ENCODE peak calls at places on chromosomes 13 and 19, in nine cellular contexts. One of them, this sample, is unnamed. For H3K36me3, the result is how much of the 10 kb centered on the place peaks cover.

GRCh38 chr19:7748171-7748570 is 837 bp upstream of the CD209 start:
- DNase-seq in heart left ventricle: no peak
- DNase-seq in K562: no peak
- DNase-seq in stomach: no peak
- DNase-seq in esophagus muscularis mucosa: no peak
- DNase-seq in sigmoid colon: no peak
- DNase-seq in endothelial cell of umbilical vein: no peak
- DNase-seq in uterus: no peak
- DNase-seq in tibial nerve: no peak
- DNase-seq in this sample: no peak

GRCh38 chr19:55171440-55171839 is 5.0 kb upstream of the DNAAF3 start:
- DNase-seq in heart left ventricle: no peak
- DNase-seq in tibial nerve: no peak
- DNase-seq in uterus: no peak
- DNase-seq in stomach: no peak
- DNase-seq in esophagus muscularis mucosa: no peak
- DNase-seq in K562: no peak
- DNase-seq in endothelial cell of umbilical vein: no peak
- DNase-seq in sigmoid colon: no peak
- DNase-seq in this sample: no peak

GRCh38 chr13:34822681-34823080 is 119.4 kb upstream of the NBEA start:
- DNase-seq in tibial nerve: no peak
- DNase-seq in stomach: no peak
- DNase-seq in K562: no peak
- DNase-seq in heart left ventricle: no peak
- DNase-seq in sigmoid colon: no peak
- DNase-seq in uterus: no peak
- DNase-seq in esophagus muscularis mucosa: no peak
- DNase-seq in endothelial cell of umbilical vein: no peak
- DNase-seq in this sample: no peak

GRCh38 chr13:112572408-112572807 is 15.5 kb downstream of the TUBGCP3 start:
- DNase-seq in sigmoid colon: no peak
- DNase-seq in esophagus muscularis mucosa: peak
- DNase-seq in tibial nerve: no peak
- DNase-seq in uterus: no peak
- DNase-seq in heart left ventricle: no peak
- DNase-seq in K562: no peak
- DNase-seq in stomach: no peak
- DNase-seq in endothelial cell of umbilical vein: no peak
- DNase-seq in this sample: no peak

GRCh38 chr13:60226507-60226906 is 62.8 kb upstream of the DIAPH3 start:
- DNase-seq in tibial nerve: no peak
- DNase-seq in uterus: no peak
- DNase-seq in endothelial cell of umbilical vein: peak
- DNase-seq in K562: peak
- DNase-seq in esophagus muscularis mucosa: no peak
- DNase-seq in stomach: no peak
- DNase-seq in sigmoid colon: no peak
- DNase-seq in heart left ventricle: no peak
- DNase-seq in this sample: no peak

GRCh38 chr13:36345438-36346221 is 564 bp downstream of the SPART start:
- DNase-seq in esophagus muscularis mucosa: peak
- DNase-seq in sigmoid colon: peak
- DNase-seq in tibial nerve: peak
- DNase-seq in stomach: peak
- DNase-seq in heart left ventricle: peak
- DNase-seq in uterus: peak
- DNase-seq in K562: peak
- DNase-seq in endothelial cell of umbilical vein: peak
- DNase-seq in this sample: no peak

GRCh38 chr13:37868691-37869505 is 674 bp downstream of the TRPC4 start:
- DNase-seq in tibial nerve: no peak
- DNase-seq in stomach: no peak
- DNase-seq in heart left ventricle: no peak
- DNase-seq in sigmoid colon: no peak
- DNase-seq in endothelial cell of umbilical vein: peak
- DNase-seq in esophagus muscularis mucosa: no peak
- DNase-seq in uterus: no peak
- DNase-seq in K562: no peak
- DNase-seq in this sample: no peak

GRCh38 chr19:35801828-35802227 is 10.8 kb downstream of the PRODH2 start:
- DNase-seq in K562: no peak
- DNase-seq in tibial nerve: no peak
- DNase-seq in endothelial cell of umbilical vein: no peak
- DNase-seq in stomach: no peak
- DNase-seq in heart left ventricle: no peak
- DNase-seq in sigmoid colon: no peak
- DNase-seq in esophagus muscularis mucosa: no peak
- DNase-seq in uterus: no peak
- DNase-seq in this sample: no peak

GRCh38 chr19:12521996-12522395 is 29.3 kb downstream of the ZNF564 start:
- DNase-seq in uterus: no peak
- DNase-seq in heart left ventricle: no peak
- DNase-seq in tibial nerve: no peak
- DNase-seq in stomach: no peak
- DNase-seq in esophagus muscularis mucosa: no peak
- DNase-seq in endothelial cell of umbilical vein: no peak
- DNase-seq in sigmoid colon: no peak
- DNase-seq in K562: peak
- DNase-seq in this sample: no peak

GRCh38 chr19:9144920-9145319 is 4.7 kb downstream of the ZNF317 start:
- DNase-seq in sigmoid colon: no peak
- DNase-seq in uterus: no peak
- DNase-seq in stomach: no peak
- DNase-seq in tibial nerve: no peak
- DNase-seq in endothelial cell of umbilical vein: no peak
- DNase-seq in heart left ventricle: no peak
- DNase-seq in esophagus muscularis mucosa: no peak
- DNase-seq in K562: no peak
- DNase-seq in this sample: no peak

GRCh38 chr19:33554391-33554790 is 32.8 kb upstream of the PEPD start:
- DNase-seq in stomach: no peak
- DNase-seq in esophagus muscularis mucosa: no peak
- DNase-seq in sigmoid colon: no peak
- DNase-seq in tibial nerve: no peak
- DNase-seq in heart left ventricle: no peak
- DNase-seq in endothelial cell of umbilical vein: no peak
- DNase-seq in K562: no peak
- DNase-seq in uterus: no peak
- DNase-seq in this sample: no peak

GRCh38 chr19:15401397-15401710 is 17.4 kb downstream of the AKAP8L start:
- DNase-seq in tibial nerve: no peak
- DNase-seq in heart left ventricle: no peak
- DNase-seq in endothelial cell of umbilical vein: no peak
- DNase-seq in K562: no peak
- DNase-seq in sigmoid colon: no peak
- DNase-seq in uterus: no peak
- DNase-seq in esophagus muscularis mucosa: no peak
- DNase-seq in stomach: no peak
- DNase-seq in this sample: no peak

GRCh38 chr13:30752201-30752797 is 17.0 kb downstream of the ALOX5AP start:
- DNase-seq in uterus: no peak
- DNase-seq in esophagus muscularis mucosa: no peak
- DNase-seq in sigmoid colon: no peak
- DNase-seq in tibial nerve: no peak
- DNase-seq in endothelial cell of umbilical vein: no peak
- DNase-seq in K562: no peak
- DNase-seq in stomach: no peak
- DNase-seq in heart left ventricle: peak
- DNase-seq in this sample: no peak

GRCh38 chr19:8257052-8257443 is 47.9 kb downstream of the CERS4 start:
- DNase-seq in heart left ventricle: no peak
- DNase-seq in uterus: no peak
- DNase-seq in sigmoid colon: no peak
- DNase-seq in endothelial cell of umbilical vein: no peak
- DNase-seq in stomach: no peak
- DNase-seq in esophagus muscularis mucosa: no peak
- DNase-seq in tibial nerve: no peak
- DNase-seq in K562: peak
- DNase-seq in this sample: no peak

GRCh38 chr13:28753208-28753892 is 34.6 kb upstream of the SLC46A3 start:
- DNase-seq in endothelial cell of umbilical vein: peak
- DNase-seq in uterus: no peak
- DNase-seq in esophagus muscularis mucosa: peak
- DNase-seq in K562: no peak
- DNase-seq in sigmoid colon: peak
- DNase-seq in tibial nerve: peak
- DNase-seq in heart left ventricle: peak
- DNase-seq in stomach: peak
- DNase-seq in this sample: no peak

GRCh38 chr19:11279505-11280236 is 16.3 kb upstream of the TSPAN16 start:
- DNase-seq in tibial nerve: no peak
- DNase-seq in endothelial cell of umbilical vein: no peak
- DNase-seq in uterus: no peak
- DNase-seq in esophagus muscularis mucosa: no peak
- DNase-seq in sigmoid colon: no peak
- DNase-seq in stomach: no peak
- DNase-seq in K562: no peak
- DNase-seq in heart left ventricle: no peak
- DNase-seq in this sample: no peak

GRCh38 chr19:32642771-32643170 is 32.2 kb downstream of the ANKRD27 start:
- DNase-seq in uterus: no peak
- DNase-seq in K562: no peak
- DNase-seq in esophagus muscularis mucosa: no peak
- DNase-seq in stomach: no peak
- DNase-seq in endothelial cell of umbilical vein: no peak
- DNase-seq in sigmoid colon: no peak
- DNase-seq in tibial nerve: no peak
- DNase-seq in heart left ventricle: no peak
- DNase-seq in this sample: no peak

GRCh38 chr13:75494491-75494890 is 12.5 kb upstream of the TBC1D4 start:
- DNase-seq in K562: no peak
- DNase-seq in tibial nerve: no peak
- DNase-seq in sigmoid colon: no peak
- DNase-seq in esophagus muscularis mucosa: no peak
- DNase-seq in uterus: no peak
- DNase-seq in stomach: no peak
- DNase-seq in heart left ventricle: no peak
- DNase-seq in endothelial cell of umbilical vein: no peak
- DNase-seq in this sample: no peak

GRCh38 chr13:41547253-41548000 is 90.1 kb downstream of the RGCC start:
- DNase-seq in esophagus muscularis mucosa: peak
- DNase-seq in stomach: no peak
- DNase-seq in K562: no peak
- DNase-seq in endothelial cell of umbilical vein: no peak
- DNase-seq in sigmoid colon: peak
- DNase-seq in tibial nerve: peak
- DNase-seq in uterus: peak
- DNase-seq in heart left ventricle: peak
- DNase-seq in this sample: no peak

GRCh38 chr19:1252818-1253513 is 4.6 kb downstream of the MIDN start:
- DNase-seq in esophagus muscularis mucosa: peak
- DNase-seq in sigmoid colon: peak
- DNase-seq in heart left ventricle: peak
- DNase-seq in stomach: peak
- DNase-seq in endothelial cell of umbilical vein: peak
- DNase-seq in K562: no peak
- DNase-seq in tibial nerve: peak
- DNase-seq in uterus: peak
- DNase-seq in this sample: peak

GRCh38 chr19:18995804-18996241 is 37.5 kb downstream of the SUGP2 start:
- DNase-seq in sigmoid colon: peak
- DNase-seq in heart left ventricle: no peak
- DNase-seq in endothelial cell of umbilical vein: peak
- DNase-seq in tibial nerve: no peak
- DNase-seq in esophagus muscularis mucosa: no peak
- DNase-seq in uterus: peak
- DNase-seq in K562: peak
- DNase-seq in stomach: peak
- DNase-seq in this sample: no peak

DNA sequence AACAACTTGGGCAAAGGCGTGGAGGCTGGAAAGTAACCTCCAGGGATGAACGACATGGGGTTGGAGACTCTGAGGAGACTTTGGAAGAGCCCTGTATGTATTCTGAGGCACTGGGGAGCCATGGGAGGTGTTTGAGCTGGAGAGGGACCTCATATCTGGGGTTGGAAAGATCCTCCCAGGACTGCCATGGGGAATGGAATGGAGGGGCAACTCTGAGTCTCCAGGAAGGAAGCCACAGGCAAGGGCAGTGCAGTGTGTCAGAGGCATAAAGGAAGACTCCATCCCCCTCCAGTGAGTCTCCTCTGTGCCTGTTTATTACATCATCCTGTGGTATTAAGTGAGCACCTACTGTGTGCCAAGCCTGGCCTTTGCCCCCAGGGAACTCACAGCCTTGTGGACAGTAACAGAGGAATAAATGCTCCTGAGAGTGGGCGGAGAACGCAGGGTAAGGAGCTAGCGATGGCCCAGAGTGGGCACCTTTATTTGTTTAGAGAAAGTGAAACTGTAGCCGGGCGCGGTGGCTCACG is 7.7 kb downstream of the PEAK3 start:
- DNase-seq in sigmoid colon: no peak
- DNase-seq in tibial nerve: no peak
- DNase-seq in K562: no peak
- DNase-seq in stomach: no peak
- DNase-seq in endothelial cell of umbilical vein: no peak
- DNase-seq in uterus: no peak
- DNase-seq in esophagus muscularis mucosa: no peak
- DNase-seq in heart left ventricle: no peak
- DNase-seq in this sample: no peak
- TF ChIP-seq POLR2A in sigmoid colon: no peak
- TF ChIP-seq POLR2A in tibial nerve: no peak
- TF ChIP-seq POLR2A in K562: no peak
- TF ChIP-seq POLR2A in stomach: no peak
- TF ChIP-seq POLR2A in endothelial cell of umbilical vein: no peak
- TF ChIP-seq POLR2A in uterus: no peak
- TF ChIP-seq POLR2A in esophagus muscularis mucosa: no peak
- TF ChIP-seq POLR2A in heart left ventricle: no peak
- TF ChIP-seq POLR2A in this sample: no peak

GRCh38 chr19:3643592-3644313 is 17.2 kb upstream of the CACTIN start:
- DNase-seq in uterus: no peak
- DNase-seq in esophagus muscularis mucosa: no peak
- DNase-seq in sigmoid colon: no peak
- DNase-seq in stomach: no peak
- DNase-seq in endothelial cell of umbilical vein: no peak
- DNase-seq in K562: no peak
- DNase-seq in heart left ventricle: no peak
- DNase-seq in tibial nerve: no peak
- DNase-seq in this sample: no peak
- H3K36me3 ChIP-seq in uterus: under half
- H3K36me3 ChIP-seq in esophagus muscularis mucosa: half or more
- H3K36me3 ChIP-seq in sigmoid colon: under half
- H3K36me3 ChIP-seq in stomach: half or more
- H3K36me3 ChIP-seq in endothelial cell of umbilical vein: half or more
- H3K36me3 ChIP-seq in K562: under half
- H3K36me3 ChIP-seq in heart left ventricle: under half
- H3K36me3 ChIP-seq in tibial nerve: half or more
- H3K36me3 ChIP-seq in this sample: under half

GRCh38 chr19:47226426-47227346 is 4.3 kb downstream of the BBC3 start:
- DNase-seq in heart left ventricle: peak
- DNase-seq in stomach: peak
- DNase-seq in K562: peak
- DNase-seq in esophagus muscularis mucosa: peak
- DNase-seq in sigmoid colon: peak
- DNase-seq in uterus: peak
- DNase-seq in endothelial cell of umbilical vein: peak
- DNase-seq in tibial nerve: peak
- DNase-seq in this sample: no peak
- TF ChIP-seq POLR2A in heart left ventricle: no peak
- TF ChIP-seq POLR2A in stomach: peak
- TF ChIP-seq POLR2A in K562: peak
- TF ChIP-seq POLR2A in esophagus muscularis mucosa: peak
- TF ChIP-seq POLR2A in sigmoid colon: peak
- TF ChIP-seq POLR2A in uterus: peak
- TF ChIP-seq POLR2A in endothelial cell of umbilical vein: peak
- TF ChIP-seq POLR2A in tibial nerve: peak
- TF ChIP-seq POLR2A in this sample: peak

GRCh38 chr13:26017932-26018690 is 33.7 kb downstream of the SHISA2 start:
- DNase-seq in uterus: no peak
- DNase-seq in K562: no peak
- DNase-seq in heart left ventricle: no peak
- DNase-seq in stomach: no peak
- DNase-seq in esophagus muscularis mucosa: no peak
- DNase-seq in endothelial cell of umbilical vein: peak
- DNase-seq in sigmoid colon: no peak
- DNase-seq in tibial nerve: no peak
- DNase-seq in this sample: no peak
- H3K36me3 ChIP-seq in uterus: under half
- H3K36me3 ChIP-seq in K562: under half
- H3K36me3 ChIP-seq in heart left ventricle: under half
- H3K36me3 ChIP-seq in stomach: under half
- H3K36me3 ChIP-seq in esophagus muscularis mucosa: under half
- H3K36me3 ChIP-seq in endothelial cell of umbilical vein: under half
- H3K36me3 ChIP-seq in sigmoid colon: under half
- H3K36me3 ChIP-seq in tibial nerve: under half
- H3K36me3 ChIP-seq in this sample: under half